ENCODE peak calls at places on chromosomes 13 and 19, in nine cellular contexts. B, Z, R, J, K, O, S, G and U are unnamed samples.

GRCh38 chr13:50080158-50080855 is 65.1 kb downstream of the KCNRG start:
- DNase-seq in B (peak), Z (no peak), R (peak), J (peak), K (no peak), O (no peak), S (peak), G (no peak), U (peak)

GRCh38 chr13:51346397-51346796 is 6.9 kb downstream of the SERPINE3 start:
- DNase-seq in B (no peak), Z (no peak), R (no peak), J (no peak), K (no peak), O (no peak), S (no peak), G (no peak), U (no peak)

GRCh38 chr13:50636007-50636704 is 207.3 kb downstream of the DLEU7 start:
- DNase-seq in B (no peak), Z (no peak), R (no peak), J (no peak), K (no peak), O (no peak), S (peak), G (no peak), U (peak)

GRCh38 chr13:92355213-92355612 is 871.4 kb upstream of the GPC6 start:
- DNase-seq in B (no peak), Z (no peak), R (peak), J (no peak), K (no peak), O (no peak), S (peak), G (no peak), U (no peak)

GRCh38 chr13:31352467-31352866 is 152.7 kb downstream of the B3GLCT start:
- DNase-seq in B (no peak), Z (no peak), R (no peak), J (no peak), K (no peak), O (no peak), S (no peak), G (no peak), U (no peak)

GRCh38 chr13:25905411-25906010 is 146.3 kb downstream of the SHISA2 start:
- DNase-seq in B (no peak), Z (no peak), R (no peak), J (no peak), K (no peak), O (no peak), S (no peak), G (no peak), U (no peak)

GRCh38 chr19:8831832-8832131 is 322 bp downstream of the ZNF558 start:
- DNase-seq in B (no peak), Z (no peak), R (peak), J (no peak), K (no peak), O (no peak), S (no peak), G (no peak), U (no peak)

GRCh38 chr13:109180905-109181425 is 551.6 kb downstream of the MYO16 start:
- DNase-seq in B (no peak), Z (peak), R (no peak), J (peak), K (peak), O (no peak), S (peak), G (peak), U (no peak)

GRCh38 chr13:63307239-63307638 is 1891.6 kb upstream of the PCDH20 start:
- DNase-seq in B (peak), Z (no peak), R (no peak), J (no peak), K (no peak), O (no peak), S (no peak), G (no peak), U (no peak)